ENCODE peak calls at places on chromosomes 12 and 14, in seven cellular contexts. S is NCI-H2029 treated with DMSO at 0.1 percent for 48 hours, L is caudate nucleus, G is H4, X is NCI-H2171, P is HFFc6, D is amygdala. E is an unnamed sample.

GRCh38 chr14:38297681-38298080 is 41.8 kb upstream of the CLEC14A start:
- DNase-seq in G (no peak), X (no peak), L (no peak), D (no peak), P (peak; percentile 8), S (no peak), E (peak; percentile 5)

GRCh38 chr14:104081493-104081835 is 4.0 kb upstream of the ASPG start:
- DNase-seq in G (no peak), X (no peak), L (no peak), D (no peak), S (no peak), P (no peak), E (no peak)

GRCh38 chr14:88245321-88245720 is 77.7 kb downstream of the KCNK10 start:
- DNase-seq in G (peak; percentile 20), X (peak; percentile 34), S (no peak), D (no peak), L (no peak), P (no peak), E (no peak)

GRCh38 chr12:23488130-23488529 is 461.3 kb downstream of the SOX5 start:
- DNase-seq in X (no peak), G (no peak), S (no peak), D (no peak), L (no peak), P (no peak), E (no peak)

GRCh38 chr12:124646385-124647230 is 79.2 kb upstream of the NCOR2 start:
- DNase-seq in S (no peak), X (no peak), P (no peak), D (no peak), G (no peak), L (peak; percentile 73), E (no peak)

GRCh38 chr12:95673576-95673975 is 117.0 kb downstream of the NTN4 start:
- DNase-seq in D (no peak), G (no peak), S (no peak), P (no peak), X (no peak), L (no peak), E (no peak)

GRCh38 chr14:96821501-96821900 is 24.3 kb downstream of the VRK1 start:
- DNase-seq in G (no peak), L (no peak), D (no peak), S (no peak), P (no peak), X (peak; percentile 50), E (peak; percentile 68)

GRCh38 chr14:79852975-79853374 is 358.3 kb downstream of the DIO2 start:
- DNase-seq in D (no peak), G (no peak), X (no peak), L (no peak), S (no peak), P (no peak), E (no peak)

GRCh38 chr14:104703269-104703668 is 13.9 kb downstream of the INF2 start:
- DNase-seq in P (no peak), S (no peak), L (no peak), X (no peak), D (no peak), G (no peak), E (no peak)

GRCh38 chr12:87127272-87127671 is 871.1 kb upstream of the MGAT4C start:
- DNase-seq in D (no peak), P (no peak), G (no peak), L (no peak), X (no peak), S (no peak), E (peak; percentile 88)

GRCh38 chr14:93937519-93937918 is 10.4 kb downstream of the FAM181A start:
- DNase-seq in G (no peak), S (no peak), D (no peak), X (peak; percentile 88), P (no peak), L (no peak), E (no peak)

GRCh38 chr12:52063986-52064649 is 5.7 kb upstream of the ATG101 start:
- DNase-seq in P (peak; percentile 64), D (no peak), G (peak; percentile 53), L (no peak), S (no peak), X (no peak), E (no peak)

GRCh38 chr12:25052191-25053020 is 103.5 kb upstream of the BCAT1 start:
- DNase-seq in L (no peak), P (no peak), S (no peak), D (no peak), G (no peak), X (no peak), E (peak; percentile 54)

GRCh38 chr14:23364604-23365352 is at the start of gene EFS:
- DNase-seq in P (no peak), X (no peak), D (no peak), G (no peak), L (peak; percentile 49), S (no peak), E (peak; percentile 48)

GRCh38 chr12:123134265-123134664 is 16.6 kb downstream of the PITPNM2 start:
- DNase-seq in P (no peak), D (no peak), X (no peak), L (no peak), S (no peak), G (no peak), E (no peak)

GRCh38 chr14:59492419-59492818 is 8.1 kb downstream of the JKAMP start:
- DNase-seq in S (no peak), G (no peak), L (no peak), X (no peak), D (no peak), P (no peak), E (no peak)

GRCh38 chr12:121331268-121331667 is 20.9 kb downstream of the ANAPC5 start:
- DNase-seq in P (no peak), S (no peak), X (no peak), D (no peak), G (no peak), L (no peak), E (no peak)

GRCh38 chr12:42094277-42094676 is 50.4 kb downstream of the GXYLT1 start:
- DNase-seq in P (peak; percentile 39), X (peak; percentile 13), L (no peak), S (no peak), D (no peak), G (peak; percentile 49), E (no peak)

GRCh38 chr14:44960146-44960545 is 1.6 kb downstream of the KLHL28 start:
- DNase-seq in G (no peak), X (no peak), D (no peak), P (no peak), L (no peak), S (no peak), E (no peak)

GRCh38 chr12:57166971-57167371 is 19.6 kb upstream of the LRP1-AS start:
- DNase-seq in X (no peak), P (peak; percentile 85), S (no peak), L (peak; percentile 24), G (no peak), D (no peak), E (no peak)

GRCh38 chr12:25864287-25864686 is 94.2 kb upstream of the RASSF8 start:
- DNase-seq in L (no peak), D (no peak), S (no peak), X (no peak), P (peak; percentile 7), G (no peak), E (no peak)

GRCh38 chr14:104174051-104174450 is 35.7 kb downstream of the KIF26A start:
- DNase-seq in G (no peak), P (no peak), S (no peak), X (no peak), L (no peak), D (no peak), E (no peak)

GRCh38 chr12:59453461-59453860 is 142.4 kb upstream of the SLC16A7 start:
- DNase-seq in S (no peak), L (no peak), P (peak; percentile 15), D (no peak), G (no peak), X (no peak), E (no peak)

GRCh38 chr14:61152851-61153364 is 128.2 kb downstream of the TMEM30B start:
- DNase-seq in D (no peak), X (no peak), S (no peak), L (no peak), P (peak; percentile 29), G (no peak), E (no peak)

GRCh38 chr14:56359245-56359644 is 220.4 kb upstream of the TMEM260 start:
- DNase-seq in S (no peak), D (no peak), G (no peak), X (no peak), L (no peak), P (no peak), E (no peak)

GRCh38 chr12:5944688-5945070 is 380 bp downstream of the ANO2 start:
- DNase-seq in G (no peak), X (no peak), P (no peak), L (no peak), S (no peak), D (no peak), E (no peak)

GRCh38 chr12:85036241-85036707 is at the start of the genes LRRIQ1 and TSPAN19:
- DNase-seq in L (peak; percentile 54), S (peak; percentile 60), D (peak; percentile 53), G (peak; percentile 89), P (peak; percentile 75), X (peak; percentile 89), E (peak; percentile 68)

GRCh38 chr14:102445066-102445465 is 64.5 kb downstream of the ANKRD9 start:
- DNase-seq in P (no peak), L (peak; percentile 45), X (no peak), D (peak; percentile 66), S (no peak), G (no peak), E (no peak)

GRCh38 chr14:92553456-92553855 is 39.9 kb downstream of the RIN3 start:
- DNase-seq in L (no peak), X (no peak), G (no peak), P (peak; percentile 25), D (no peak), S (no peak), E (no peak)

GRCh38 chr14:86533834-86534233 is 1003.9 kb downstream of the FLRT2 start:
- DNase-seq in P (no peak), L (no peak), G (no peak), S (no peak), X (no peak), D (no peak), E (no peak)

GRCh38 chr12:31574803-31575573 is 15.9 kb downstream of the DENND5B start:
- DNase-seq in P (no peak), L (no peak), G (no peak), S (no peak), X (no peak), D (no peak), E (no peak)

GRCh38 chr12:96710127-96710745 is 196.8 kb upstream of the NEDD1 start:
- DNase-seq in D (no peak), P (no peak), L (no peak), X (no peak), G (no peak), S (peak; percentile 54), E (no peak)

E was measured in NCI-H1694 treated with DMSO at 0.1 percent for 48 hours.